ENCODE peak calls at places on chromosomes 3 and 15, in nine cellular contexts. G is body of pancreas; L is mucosa of descending colon; C is Peyer's patch; M is tibial artery; F is OCI-LY7; X is activated CD8-positive, alpha-beta T cell treated with anti-CD3 and anti-CD28 coated beads for 36 hours; Z is AG09309; K is upper lobe of left lung. P is an unnamed sample.

GRCh38 chr3:45551214-45552010 is 43.1 kb upstream of the LIMD1 start:
- DNase-seq in G (peak; percentile 38), L (peak; percentile 67), C (peak; percentile 62), M (peak; percentile 80), F (no peak), X (peak; percentile 23), Z (peak; percentile 78), K (no peak), P (no peak)

GRCh38 chr3:159724627-159725026 is 264.0 kb upstream of the IL12A start:
- DNase-seq in G (no peak), L (no peak), C (no peak), M (no peak), F (no peak), X (no peak), Z (peak; percentile 21), K (no peak), P (no peak)

GRCh38 chr3:155870133-155870944 is at the start of gene GMPS:
- DNase-seq in G (peak; percentile 95), L (peak; percentile 97), C (peak; percentile 97), M (peak; percentile 98), F (peak; percentile 95), X (peak; percentile 94), Z (peak; percentile 57), K (peak; percentile 97), P (peak; percentile 96)

GRCh38 chr3:146326875-146327543 is 76.1 kb upstream of the PLSCR4 start:
- DNase-seq in G (peak; percentile 47), L (no peak), C (peak; percentile 77), M (no peak), F (peak; percentile 0), X (peak; percentile 7), Z (peak; percentile 49), K (no peak), P (no peak)

GRCh38 chr3:51942603-51943450 is 664 bp downstream of the PARP3 start:
- DNase-seq in G (peak; percentile 51), L (peak; percentile 83), C (peak; percentile 82), M (peak; percentile 78), F (peak; percentile 48), X (peak; percentile 81), Z (no peak), K (peak; percentile 66), P (peak; percentile 73)

GRCh38 chr15:28080386-28080785 is 18.7 kb downstream of the OCA2 start:
- DNase-seq in G (no peak), L (no peak), C (no peak), M (no peak), F (no peak), X (no peak), Z (no peak), K (no peak), P (no peak)

GRCh38 chr3:72892081-72892763 is 4.4 kb downstream of the GXYLT2 start:
- DNase-seq in G (no peak), L (no peak), C (no peak), M (no peak), F (no peak), X (no peak), Z (peak; percentile 91), K (no peak), P (no peak)

GRCh38 chr3:71145954-71146353 is 437.6 kb downstream of the FOXP1 start:
- DNase-seq in G (no peak), L (no peak), C (no peak), M (no peak), F (no peak), X (no peak), Z (no peak), K (no peak), P (no peak)

GRCh38 chr15:80984856-80985255 is 4.8 kb downstream of the MESD start:
- DNase-seq in G (no peak), L (no peak), C (no peak), M (no peak), F (no peak), X (no peak), Z (no peak), K (no peak), P (no peak)

GRCh38 chr15:50354838-50355611 is at the start of gene GABPB1:
- DNase-seq in G (peak; percentile 82), L (peak; percentile 93), C (peak; percentile 93), M (peak; percentile 91), F (peak; percentile 95), X (peak; percentile 90), Z (peak; percentile 89), K (peak; percentile 87), P (peak; percentile 92)

GRCh38 chr15:50353251-50353998 is 1.6 kb downstream of the GABPB1 start:
- DNase-seq in G (no peak), L (no peak), C (no peak), M (no peak), F (peak; percentile 40), X (peak; percentile 35), Z (peak; percentile 96), K (no peak), P (no peak)

GRCh38 chr15:50355980-50356379 is 982 bp upstream of the GABPB1 start:
- DNase-seq in G (no peak), L (no peak), C (no peak), M (no peak), F (no peak), X (no peak), Z (no peak), K (no peak), P (no peak)

GRCh38 chr15:50355612-50355905 is 561 bp upstream of the GABPB1 start:
- DNase-seq in G (no peak), L (no peak), C (no peak), M (no peak), F (no peak), X (no peak), Z (no peak), K (no peak), P (no peak)

GRCh38 chr15:50353999-50354837 is 780 bp downstream of the GABPB1 start:
- DNase-seq in G (peak; percentile 53), L (peak; percentile 71), C (peak; percentile 81), M (peak; percentile 72), F (peak; percentile 74), X (peak; percentile 65), Z (peak; percentile 71), K (peak; percentile 69), P (peak; percentile 74)
- TF ChIP-seq CTCF in G (no peak), L (no peak), C (no peak), M (no peak), F (no peak), X (no peak), Z (no peak), K (no peak), P (no peak)

DNA sequence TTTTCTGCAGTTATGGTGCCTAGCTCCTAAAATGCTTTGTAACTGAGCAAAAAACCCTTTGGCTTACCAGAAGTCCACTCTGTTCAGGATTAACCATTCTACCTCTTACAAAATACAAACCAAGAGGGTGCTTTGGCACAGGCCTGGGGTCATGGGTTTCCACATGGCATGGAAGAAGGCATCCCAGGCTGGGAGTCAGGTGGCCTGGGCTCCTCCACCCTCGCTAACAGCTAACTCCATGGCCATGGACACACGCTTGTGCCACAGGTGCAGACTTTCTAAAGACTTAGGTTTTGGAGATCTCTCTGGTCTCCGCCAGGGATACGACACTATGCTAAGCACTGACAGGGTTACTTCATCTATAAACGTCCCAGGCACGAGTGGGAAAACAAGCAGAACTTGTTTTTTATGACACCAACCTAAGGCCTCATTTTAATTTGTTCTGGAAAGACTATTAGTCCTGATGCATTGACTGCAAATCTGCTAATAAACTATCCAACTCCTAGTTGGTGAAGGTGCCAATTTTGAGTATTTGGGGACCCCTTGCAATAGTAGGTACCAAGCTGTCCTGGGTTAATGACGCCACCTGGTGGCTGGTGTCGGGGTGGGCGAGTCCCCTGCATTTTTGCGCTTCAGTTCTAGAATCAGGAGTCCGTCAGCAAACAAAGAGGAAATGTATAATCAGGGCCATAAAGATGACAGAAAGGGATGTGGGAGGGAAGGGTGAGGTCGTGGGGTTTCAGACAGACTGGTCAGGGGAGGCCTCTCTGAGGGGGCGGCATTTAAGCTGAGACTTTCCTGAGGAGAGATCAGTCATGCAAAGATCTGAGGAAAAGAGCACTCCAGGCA is 10.3 kb upstream of the ALDH1A3 start:
- DNase-seq in G (no peak), L (no peak), C (no peak), M (no peak), F (peak; percentile 14), X (peak; percentile 45), Z (no peak), K (no peak), P (no peak)
- TF ChIP-seq CTCF in G (no peak), L (no peak), C (no peak), M (no peak), F (peak; percentile 85), X (peak; percentile 64), Z (peak; percentile 51), K (peak; percentile 8), P (peak; percentile 35)

DNA sequence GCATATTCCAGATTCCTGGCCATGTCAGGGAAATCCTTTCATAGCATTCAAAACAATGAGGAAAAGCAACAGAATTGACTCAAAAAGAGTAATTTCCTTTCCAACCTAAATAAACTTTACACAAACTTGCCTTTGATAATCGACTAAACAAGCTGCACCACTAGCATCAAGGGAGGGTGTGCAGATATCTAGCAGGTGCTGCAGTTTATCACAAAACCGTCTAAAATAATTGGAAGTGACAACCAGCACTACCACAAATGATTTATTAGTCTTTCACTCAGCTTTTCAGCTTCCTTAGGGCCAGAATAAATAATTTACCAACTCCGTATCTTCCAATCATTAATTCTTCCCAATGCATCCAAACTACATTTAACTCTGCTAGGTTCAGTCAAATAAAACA is 71.7 kb downstream of the TBC1D5 start:
- DNase-seq in G (no peak), L (no peak), C (no peak), M (no peak), F (no peak), X (no peak), Z (no peak), K (no peak), P (no peak)
- TF ChIP-seq CTCF in G (no peak), L (no peak), C (no peak), M (no peak), F (no peak), X (no peak), Z (no peak), K (no peak), P (no peak)

GRCh38 chr15:74490339-74490689 is 29.4 kb upstream of the UBL7 start:
- DNase-seq in G (no peak), L (no peak), C (no peak), M (no peak), F (no peak), X (no peak), Z (no peak), K (no peak), P (no peak)

DNA sequence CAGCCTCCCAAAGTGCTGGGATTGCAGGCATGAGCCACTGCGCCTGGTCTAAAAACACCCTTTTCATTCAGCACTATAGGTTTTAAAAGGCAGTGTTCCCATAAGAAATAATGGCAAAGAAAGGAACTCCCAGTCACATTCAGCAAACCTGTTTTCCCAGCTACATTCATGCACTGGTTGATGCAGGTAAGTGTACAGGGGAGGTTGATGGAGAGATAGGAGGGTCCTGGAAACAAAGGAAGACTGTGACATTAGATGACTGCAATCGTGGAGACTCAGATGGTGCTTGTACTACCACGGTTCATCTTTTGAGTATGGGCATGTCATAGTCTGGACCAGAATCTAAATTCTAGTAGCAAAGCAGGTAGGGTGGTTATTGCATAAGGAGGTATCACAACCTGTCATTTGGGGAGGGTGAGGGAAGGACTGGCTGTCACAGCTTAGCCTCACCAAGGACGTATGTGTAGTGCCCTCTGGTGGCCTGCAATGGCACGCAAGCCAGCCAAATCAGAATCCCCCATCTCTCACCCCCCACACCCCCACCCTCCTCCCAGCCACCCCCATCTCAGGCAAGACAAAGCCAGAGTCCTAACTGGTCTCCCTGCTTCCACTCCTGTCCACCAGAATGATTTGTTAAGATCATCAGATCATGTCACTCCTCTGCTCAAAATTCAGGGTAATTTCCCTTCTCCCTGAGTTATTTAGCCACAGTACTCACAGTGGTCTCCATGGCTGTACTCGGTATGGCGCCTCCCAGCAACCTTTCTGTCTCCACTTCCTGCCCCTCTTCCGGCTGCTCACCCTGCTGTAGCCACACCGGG is 28.8 kb upstream of the UBL7 start:
- DNase-seq in G (peak; percentile 31), L (no peak), C (peak; percentile 80), M (peak; percentile 57), F (peak; percentile 82), X (peak; percentile 90), Z (no peak), K (peak; percentile 39), P (peak; percentile 61)
- TF ChIP-seq CTCF in G (peak; percentile 51), L (peak; percentile 20), C (no peak), M (peak; percentile 38), F (peak; percentile 82), X (peak; percentile 77), Z (peak; percentile 70), K (peak; percentile 81), P (peak; percentile 67)

P was measured in lower lobe of right lung.